ENCODE peak calls at places on chromosome 15, in ten cellular contexts. Z, L, F, B, I, R, G, D, K and E are unnamed samples.

GRCh38 chr15:71891026-71891425 is 80.7 kb downstream of the NR2E3 start:
- DNase-seq in Z (no peak), L (no peak), F (no peak), B (no peak), I (no peak), R (no peak), G (no peak), D (peak), K (no peak), E (no peak)

GRCh38 chr15:101048191-101049011 is 129.2 kb downstream of the LRRK1 start:
- DNase-seq in Z (peak), L (no peak), F (peak), B (peak), I (no peak), R (peak), G (no peak), D (no peak), K (no peak), E (no peak)

GRCh38 chr15:65286069-65286703 is 497 bp downstream of the PARP16 start:
- DNase-seq in Z (peak), L (no peak), F (no peak), B (peak), I (peak), R (no peak), G (no peak), D (peak), K (peak), E (peak)

GRCh38 chr15:97235285-97235985 is 725.1 kb upstream of the ARRDC4 start:
- DNase-seq in Z (peak), L (peak), F (no peak), B (no peak), I (peak), R (peak), G (peak), D (no peak), K (peak), E (peak)

GRCh38 chr15:65576669-65577068 is 34.3 kb downstream of the INTS14 start:
- DNase-seq in Z (no peak), L (no peak), F (no peak), B (no peak), I (peak), R (no peak), G (peak), D (no peak), K (peak), E (no peak)

GRCh38 chr15:42064271-42064670 is 30.1 kb downstream of the PLA2G4D start:
- DNase-seq in Z (no peak), L (no peak), F (no peak), B (no peak), I (no peak), R (no peak), G (no peak), D (no peak), K (no peak), E (no peak)

GRCh38 chr15:75650908-75651809 is 3.4 kb downstream of the SNX33 start:
- DNase-seq in Z (no peak), L (no peak), F (peak), B (peak), I (peak), R (no peak), G (no peak), D (peak), K (peak), E (no peak)

GRCh38 chr15:38864827-38865604 is 300.4 kb upstream of the RASGRP1 start:
- DNase-seq in Z (no peak), L (no peak), F (peak), B (no peak), I (no peak), R (no peak), G (no peak), D (peak), K (no peak), E (no peak)

GRCh38 chr15:56038015-56038414 is 44.6 kb upstream of the NEDD4 start:
- DNase-seq in Z (no peak), L (no peak), F (no peak), B (no peak), I (peak), R (no peak), G (peak), D (no peak), K (peak), E (no peak)

GRCh38 chr15:42077680-42078079 is 16.7 kb downstream of the PLA2G4D start:
- DNase-seq in Z (no peak), L (no peak), F (no peak), B (no peak), I (no peak), R (no peak), G (no peak), D (no peak), K (no peak), E (no peak)

GRCh38 chr15:81174759-81175327 is 21.8 kb upstream of the IL16 start:
- DNase-seq in Z (no peak), L (no peak), F (no peak), B (no peak), I (no peak), R (no peak), G (no peak), D (no peak), K (no peak), E (no peak)

GRCh38 chr15:62119224-62119925 is 45.7 kb downstream of the C2CD4B start:
- DNase-seq in Z (no peak), L (peak), F (no peak), B (no peak), I (peak), R (no peak), G (peak), D (no peak), K (peak), E (no peak)

GRCh38 chr15:55789066-55789660 is 46.2 kb upstream of the PRTG start:
- DNase-seq in Z (no peak), L (no peak), F (no peak), B (no peak), I (peak), R (peak), G (no peak), D (peak), K (peak), E (peak)

GRCh38 chr15:100167884-100168375 is 173.8 kb downstream of the ADAMTS17 start:
- DNase-seq in Z (no peak), L (no peak), F (no peak), B (no peak), I (no peak), R (no peak), G (no peak), D (peak), K (no peak), E (no peak)

GRCh38 chr15:77019476-77020331 is 24.8 kb downstream of the PSTPIP1 start:
- DNase-seq in Z (no peak), L (no peak), F (no peak), B (no peak), I (peak), R (peak), G (no peak), D (no peak), K (peak), E (no peak)

GRCh38 chr15:78051622-78052405 is 25.7 kb downstream of the TBC1D2B start:
- DNase-seq in Z (no peak), L (no peak), F (no peak), B (no peak), I (peak), R (peak), G (no peak), D (peak), K (peak), E (no peak)

GRCh38 chr15:59587085-59587826 is 24.3 kb upstream of the GCNT3 start:
- DNase-seq in Z (no peak), L (peak), F (no peak), B (no peak), I (no peak), R (no peak), G (no peak), D (no peak), K (no peak), E (no peak)

GRCh38 chr15:78842519-78842918 is 30.2 kb upstream of the MORF4L1 start:
- DNase-seq in Z (no peak), L (no peak), F (no peak), B (no peak), I (no peak), R (no peak), G (no peak), D (no peak), K (no peak), E (no peak)

GRCh38 chr15:71364117-71364584 is 248.9 kb downstream of the THSD4 start:
- DNase-seq in Z (no peak), L (no peak), F (no peak), B (no peak), I (no peak), R (no peak), G (no peak), D (no peak), K (no peak), E (no peak)

GRCh38 chr15:31598620-31599019 is 272.0 kb downstream of the KLF13 start:
- DNase-seq in Z (no peak), L (peak), F (no peak), B (no peak), I (no peak), R (no peak), G (no peak), D (no peak), K (no peak), E (no peak)

GRCh38 chr15:29097971-29098370 is 171.7 kb downstream of the NSMCE3 start:
- DNase-seq in Z (no peak), L (no peak), F (peak), B (peak), I (no peak), R (no peak), G (no peak), D (no peak), K (no peak), E (no peak)

GRCh38 chr15:68712886-68713285 is 107.8 kb downstream of the ANP32A start:
- DNase-seq in Z (no peak), L (no peak), F (no peak), B (no peak), I (no peak), R (no peak), G (no peak), D (no peak), K (no peak), E (no peak)